ENCODE peak calls at places on chromosomes 4 and X, in eight cellular contexts. F is ovary, W is breast epithelium, D is transverse colon, C is upper lobe of right lung, S is kidney, Y is HCT116, N is OCI-LY7. O is an unnamed sample.

GRCh38 chrX:153984351-153985178 is 12.0 kb downstream of the TMEM187 start:
- DNase-seq in N (no peak), F (no peak), D (no peak), W (no peak), C (no peak), S (no peak), Y (no peak), O (peak)

GRCh38 chr4:175560628-175561027 is 251.4 kb downstream of the GPM6A start:
- DNase-seq in N (peak), C (no peak), F (no peak), W (no peak), D (no peak), Y (peak), S (no peak), O (no peak)

GRCh38 chr4:38902695-38903094 is 35.1 kb downstream of the FAM114A1 start:
- DNase-seq in S (no peak), C (no peak), D (no peak), F (no peak), W (no peak), Y (no peak), N (peak), O (no peak)

GRCh38 chrX:13258052-13258444 is 61.8 kb downstream of the ATXN3L start:
- DNase-seq in W (no peak), N (no peak), F (no peak), Y (no peak), C (no peak), D (no peak), S (no peak), O (no peak)

GRCh38 chr4:130056286-130056685 is 960.3 kb downstream of the C4orf33 start:
- DNase-seq in F (no peak), Y (no peak), D (no peak), W (no peak), S (no peak), N (no peak), C (no peak), O (no peak)

GRCh38 chrX:129717902-129718301 is 20.9 kb upstream of the XPNPEP2 start:
- DNase-seq in Y (no peak), F (peak), C (no peak), S (no peak), N (no peak), W (no peak), D (no peak), O (no peak)

GRCh38 chrX:109312757-109313156 is 169.1 kb downstream of the GUCY2F start:
- DNase-seq in W (no peak), Y (no peak), D (no peak), N (no peak), F (no peak), S (no peak), C (no peak), O (no peak)

GRCh38 chr4:102438873-102439614 is 62.1 kb upstream of the NFKB1 start:
- DNase-seq in N (no peak), D (no peak), W (no peak), C (no peak), F (no peak), S (no peak), Y (no peak), O (no peak)

GRCh38 chrX:133531012-133531411 is 115.7 kb upstream of the GPC4 start:
- DNase-seq in N (no peak), D (no peak), Y (no peak), C (no peak), S (no peak), W (no peak), F (no peak), O (no peak)

GRCh38 chrX:135345328-135345645 is 36.0 kb downstream of the ETDC start:
- DNase-seq in W (no peak), Y (no peak), N (no peak), F (peak), D (peak), S (no peak), C (no peak), O (no peak)

GRCh38 chr4:141457653-141458052 is 178.7 kb upstream of the IL15 start:
- DNase-seq in S (no peak), N (no peak), D (no peak), C (no peak), F (no peak), Y (no peak), W (no peak), O (no peak)

GRCh38 chrX:79259073-79259689 is 108.0 kb downstream of the ITM2A start:
- DNase-seq in F (no peak), N (peak), S (no peak), D (no peak), Y (no peak), C (no peak), W (no peak), O (no peak)

GRCh38 chrX:23752740-23753435 is 9.8 kb upstream of the ACOT9 start:
- DNase-seq in S (no peak), F (no peak), D (no peak), W (no peak), C (no peak), N (no peak), Y (no peak), O (no peak)

GRCh38 chr4:142315999-142316398 is 530.1 kb downstream of the INPP4B start:
- DNase-seq in S (no peak), C (no peak), Y (no peak), D (no peak), W (no peak), N (no peak), F (no peak), O (no peak)

GRCh38 chr4:165906272-165906671 is 33.2 kb downstream of the TLL1 start:
- DNase-seq in Y (no peak), N (no peak), W (no peak), C (no peak), S (no peak), F (no peak), D (no peak), O (no peak)

GRCh38 chr4:115770046-115770543 is 656.7 kb upstream of the NDST4 start:
- DNase-seq in F (no peak), W (no peak), S (no peak), D (no peak), C (no peak), Y (no peak), N (no peak), O (no peak)

GRCh38 chr4:165668694-165669093 is 204.3 kb upstream of the TLL1 start:
- DNase-seq in W (no peak), Y (no peak), C (no peak), N (no peak), S (no peak), D (no peak), F (no peak), O (no peak)

GRCh38 chrX:153735274-153735673 is 10.6 kb downstream of the ABCD1 start:
- DNase-seq in D (no peak), Y (no peak), S (no peak), C (no peak), W (no peak), F (no peak), N (peak), O (no peak)

GRCh38 chrX:48939417-48940228 is 17.8 kb downstream of the OTUD5 start:
- DNase-seq in N (peak), W (no peak), C (no peak), S (no peak), D (peak), Y (no peak), F (no peak), O (no peak)

GRCh38 chr4:145703850-145704528 is 24.0 kb downstream of the C4orf51 start:
- DNase-seq in C (no peak), Y (no peak), N (no peak), S (no peak), D (no peak), F (no peak), W (peak), O (no peak)

GRCh38 chr4:77079281-77079680 is 3.5 kb upstream of the CCNI start:
- DNase-seq in F (no peak), W (no peak), D (no peak), N (no peak), Y (no peak), S (no peak), C (no peak), O (no peak)

GRCh38 chrX:152850465-152850864 is 19.6 kb downstream of the NSDHL start:
- DNase-seq in N (no peak), F (no peak), W (no peak), Y (no peak), D (no peak), S (no peak), C (no peak), O (no peak)

GRCh38 chrX:11239230-11239629 is 54.0 kb upstream of the AMELX start:
- DNase-seq in F (no peak), D (no peak), N (no peak), W (no peak), Y (no peak), C (no peak), S (no peak), O (no peak)

GRCh38 chr4:182325848-182326255 is 82.7 kb downstream of the TENM3 start:
- DNase-seq in Y (no peak), F (peak), W (no peak), C (no peak), D (no peak), S (no peak), N (no peak), O (no peak)

GRCh38 chr4:14022428-14022827 is 394.9 kb upstream of the BOD1L1 start:
- DNase-seq in D (no peak), N (no peak), Y (no peak), S (no peak), C (no peak), W (no peak), F (no peak), O (no peak)

GRCh38 chrX:129706395-129707072 is 32.2 kb upstream of the XPNPEP2 start:
- DNase-seq in S (no peak), W (peak), F (no peak), Y (no peak), D (no peak), N (no peak), C (no peak), O (no peak)

GRCh38 chrX:82775426-82775825 is 732.7 kb upstream of the POU3F4 start:
- DNase-seq in S (no peak), N (no peak), Y (no peak), W (no peak), D (no peak), C (no peak), F (no peak), O (no peak)

GRCh38 chr4:141410839-141411238 is 190.1 kb downstream of the ZNF330 start:
- DNase-seq in S (no peak), N (no peak), W (no peak), D (no peak), C (no peak), F (no peak), Y (no peak), O (no peak)

GRCh38 chrX:101108293-101108692 is 10.3 kb downstream of the CENPI start:
- DNase-seq in D (no peak), N (no peak), W (no peak), F (no peak), S (no peak), C (no peak), Y (no peak), O (no peak)

GRCh38 chr4:96356591-96357360 is 516.9 kb downstream of the PDHA2 start:
- DNase-seq in N (no peak), F (no peak), W (no peak), C (no peak), D (no peak), S (no peak), Y (no peak), O (no peak)

GRCh38 chrX:150977411-150978162 is 5.5 kb upstream of the HMGB3 start:
- DNase-seq in Y (no peak), W (no peak), S (no peak), N (no peak), C (no peak), D (no peak), F (no peak), O (no peak)

GRCh38 chrX:21873063-21873785 is 17.4 kb downstream of the YY2 start:
- DNase-seq in N (no peak), S (no peak), C (no peak), Y (no peak), W (no peak), F (no peak), D (no peak), O (no peak)

GRCh38 chrX:100449696-100450606 is 39.9 kb upstream of the PCDH19 start:
- DNase-seq in Y (no peak), N (no peak), C (no peak), S (no peak), F (no peak), W (no peak), D (peak), O (no peak)

GRCh38 chr4:83503974-83504373 is 19.1 kb upstream of the ABRAXAS1 start:
- DNase-seq in S (no peak), W (no peak), Y (no peak), C (no peak), F (no peak), D (no peak), N (no peak), O (no peak)

GRCh38 chr4:55758081-55758480 is 61.5 kb upstream of the EXOC1L start:
- DNase-seq in C (no peak), D (no peak), Y (no peak), S (no peak), F (no peak), N (no peak), W (no peak), O (no peak)

GRCh38 chrX:130395341-130395740 is 6.4 kb upstream of the RBMX2 start:
- DNase-seq in D (no peak), N (no peak), Y (no peak), C (no peak), F (no peak), S (no peak), W (no peak), O (no peak)

GRCh38 chrX:150533863-150534262 is 34.6 kb upstream of the MTM1 start:
- DNase-seq in F (no peak), S (no peak), W (no peak), Y (no peak), N (no peak), C (no peak), D (no peak), O (no peak)

GRCh38 chrX:70481424-70481823 is 36.8 kb downstream of the DLG3 start:
- DNase-seq in W (no peak), Y (no peak), D (no peak), S (no peak), C (no peak), N (no peak), F (no peak), O (no peak)
- H3K27ac ChIP-seq in W (no peak), Y (no peak), D (peak), S (no peak), C (peak), N (no peak), F (no peak), O (peak)

DNA sequence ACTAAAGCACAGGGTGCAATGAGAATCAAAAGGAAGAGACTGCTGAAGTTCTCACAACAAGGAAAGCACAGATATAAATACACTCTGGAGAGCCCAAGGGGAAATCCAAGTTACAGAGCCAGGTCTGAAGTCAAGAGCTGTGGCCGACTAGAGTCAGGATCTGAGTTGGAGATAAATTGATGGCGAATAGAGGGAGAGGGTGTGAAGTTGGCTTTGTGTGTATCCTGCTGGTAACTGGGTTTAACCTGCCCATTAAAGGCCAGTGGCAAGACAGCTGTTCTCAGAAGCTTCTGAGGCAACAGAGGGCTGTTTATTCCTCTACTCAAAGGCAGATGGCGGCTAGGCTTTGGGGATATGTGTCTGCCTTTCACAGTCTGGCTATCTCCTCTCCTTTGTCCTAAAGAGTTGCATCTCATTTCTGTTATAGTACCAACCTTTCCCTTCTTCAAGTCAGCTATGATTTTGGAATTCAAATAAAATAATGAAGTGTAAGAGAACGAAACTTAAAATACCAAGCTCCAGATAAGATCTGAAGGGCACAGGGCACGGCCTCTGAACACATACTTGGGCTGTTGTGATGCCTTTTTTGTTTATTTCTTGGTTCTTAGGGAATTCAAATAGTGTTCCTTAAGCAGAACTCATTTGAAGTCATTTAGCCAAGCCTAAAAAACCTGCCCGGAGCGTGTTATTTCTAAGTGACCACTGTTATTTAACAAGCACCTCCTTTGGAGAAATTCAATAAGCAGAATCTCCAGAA is 142.1 kb downstream of the APBB2 start:
- DNase-seq in C (no peak), F (no peak), S (no peak), W (no peak), D (no peak), N (no peak), Y (no peak), O (no peak)
- H3K27ac ChIP-seq in C (peak), F (no peak), S (no peak), W (no peak), D (no peak), N (no peak), Y (no peak), O (no peak)

GRCh38 chr4:154414796-154415195 is 76.8 kb downstream of the DCHS2 start:
- DNase-seq in Y (no peak), C (no peak), N (no peak), W (no peak), D (no peak), S (no peak), F (no peak), O (no peak)
- H3K27ac ChIP-seq in Y (no peak), C (no peak), N (no peak), W (no peak), D (peak), S (no peak), F (no peak), O (no peak)

GRCh38 chr4:8464376-8464775 is 23.8 kb downstream of the TRMT44 start:
- DNase-seq in Y (no peak), N (no peak), D (no peak), W (no peak), C (no peak), S (no peak), F (no peak), O (no peak)

GRCh38 chr4:8459867-8460453 is 19.4 kb downstream of the TRMT44 start:
- DNase-seq in C (no peak), N (no peak), D (peak), Y (no peak), W (no peak), S (no peak), F (no peak), O (no peak)

GRCh38 chr4:8463811-8464210 is 23.2 kb downstream of the TRMT44 start:
- DNase-seq in D (no peak), Y (no peak), W (no peak), N (no peak), S (no peak), F (no peak), C (no peak), O (no peak)

GRCh38 chr4:8461086-8461485 is 20.5 kb downstream of the TRMT44 start:
- DNase-seq in N (no peak), D (no peak), Y (no peak), S (no peak), W (no peak), C (no peak), F (no peak), O (no peak)

DNA sequence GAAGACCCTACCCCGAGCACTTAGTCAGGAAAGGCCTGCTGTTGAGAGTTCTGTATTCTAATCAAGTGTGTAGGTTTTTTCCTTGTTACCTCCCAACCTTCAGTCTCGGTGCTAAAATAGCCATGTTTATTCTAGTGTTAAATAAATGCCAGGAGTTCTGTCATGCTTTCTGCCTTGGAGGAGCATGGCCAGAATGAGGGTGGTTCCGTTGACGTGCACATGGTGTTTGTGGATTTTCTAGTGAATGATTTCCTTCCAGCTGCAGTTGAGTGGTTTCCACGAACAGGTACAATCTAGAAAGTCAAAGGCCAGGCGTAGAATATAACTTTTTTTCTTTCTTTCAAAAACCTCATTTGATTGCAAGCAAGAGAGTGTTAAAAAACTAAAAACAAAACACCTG is 21.0 kb downstream of the TRMT44 start:
- DNase-seq in S (no peak), C (no peak), D (no peak), W (no peak), N (no peak), Y (no peak), F (no peak), O (no peak)
- H3K27ac ChIP-seq in S (peak), C (no peak), D (no peak), W (no peak), N (no peak), Y (no peak), F (no peak), O (no peak)

GRCh38 chr4:88077911-88078310 is 70.5 kb downstream of the PKD2 start:
- DNase-seq in S (no peak), N (no peak), D (no peak), C (no peak), Y (no peak), W (peak), F (peak), O (no peak)
- H3K27ac ChIP-seq in S (no peak), N (no peak), D (no peak), C (no peak), Y (no peak), W (peak), F (no peak), O (no peak)

DNA sequence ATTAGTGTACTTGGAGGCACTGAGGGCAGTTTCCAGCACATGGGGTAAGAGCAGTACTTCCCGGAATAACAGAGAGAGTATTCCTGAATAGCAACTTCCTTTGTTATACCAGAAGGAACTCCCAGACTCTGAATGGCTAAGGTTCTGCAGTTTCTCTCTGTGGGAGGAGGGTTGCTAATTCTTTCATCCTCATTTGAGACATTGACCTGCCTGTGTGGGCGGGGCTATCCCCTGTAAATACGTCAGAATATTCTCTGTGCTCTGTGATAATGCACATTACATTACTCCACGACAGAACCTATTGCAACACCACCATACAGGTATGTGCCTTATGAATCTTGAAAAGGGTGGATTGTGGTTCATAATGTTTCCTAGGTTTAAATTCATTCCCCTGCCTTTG is 52.7 kb downstream of the SPINK2 start:
- DNase-seq in C (no peak), Y (no peak), W (no peak), D (peak), S (no peak), N (no peak), F (no peak), O (no peak)
- H3K27ac ChIP-seq in C (no peak), Y (no peak), W (no peak), D (no peak), S (no peak), N (no peak), F (no peak), O (no peak)

GRCh38 chr4:57282556-57283310 is 172.5 kb upstream of the IGFBP7 start:
- DNase-seq in C (no peak), W (no peak), D (no peak), F (no peak), Y (no peak), S (no peak), N (no peak), O (no peak)

GRCh38 chr4:57291911-57292310 is 181.7 kb upstream of the IGFBP7 start:
- DNase-seq in W (no peak), F (no peak), D (no peak), C (no peak), Y (no peak), N (no peak), S (no peak), O (no peak)

GRCh38 chr4:57287687-57288604 is 177.8 kb upstream of the IGFBP7 start:
- DNase-seq in C (no peak), D (no peak), F (no peak), Y (no peak), W (no peak), S (no peak), N (no peak), O (no peak)
- H3K27ac ChIP-seq in C (no peak), D (no peak), F (no peak), Y (no peak), W (no peak), S (no peak), N (no peak), O (no peak)

GRCh38 chrX:112113460-112113859 is 30.9 kb upstream of the TRPC5 start:
- DNase-seq in D (no peak), W (no peak), F (no peak), S (no peak), C (no peak), Y (no peak), N (no peak), O (no peak)

GRCh38 chrX:112108145-112108544 is 25.6 kb upstream of the TRPC5 start:
- DNase-seq in Y (no peak), D (no peak), C (no peak), W (no peak), S (no peak), N (no peak), F (no peak), O (no peak)
- H3K27ac ChIP-seq in Y (no peak), D (no peak), C (no peak), W (no peak), S (no peak), N (no peak), F (no peak), O (no peak)

O was measured in spleen.